ENCODE peak calls at places on chromosomes 2 and 18, in four cellular contexts. H is heart left ventricle, S is HepG2, V is cardiac muscle cell. G is an unnamed sample.

GRCh38 chr2:151852260-151853069 is 24.2 kb upstream of the ARL5A start:
- DNase-seq in S (no peak), V (no peak), H (no peak), G (no peak)

GRCh38 chr2:138329591-138329990 is 172.0 kb upstream of the SPOPL start:
- DNase-seq in S (no peak), H (no peak), V (no peak), G (no peak)

GRCh38 chr2:62873603-62874002 is 168.1 kb downstream of the EHBP1 start:
- DNase-seq in V (no peak), S (no peak), H (no peak), G (no peak)

GRCh38 chr2:25159947-25160346 is 8.4 kb downstream of the POMC start:
- DNase-seq in S (no peak), V (peak; percentile 42), H (no peak), G (no peak)

GRCh38 chr2:239129147-239129896 is 271.5 kb downstream of the HDAC4 start:
- DNase-seq in S (no peak), V (no peak), H (peak; percentile 60), G (no peak)

GRCh38 chr2:233974530-233975071 is 57.4 kb downstream of the TRPM8 start:
- DNase-seq in H (no peak), S (peak; percentile 76), V (peak; percentile 85), G (peak; percentile 37)

GRCh38 chr2:65532937-65533336 is 100.5 kb upstream of the SPRED2 start:
- DNase-seq in H (no peak), S (no peak), V (no peak), G (no peak)

GRCh38 chr2:1777792-1778191 is 33.5 kb upstream of the PXDN start:
- DNase-seq in V (no peak), H (no peak), S (no peak), G (no peak)

GRCh38 chr2:29011650-29012060 is 30.6 kb downstream of the TOGARAM2 start:
- DNase-seq in V (peak; percentile 50), H (peak; percentile 88), S (no peak), G (peak; percentile 84)

GRCh38 chr2:137969418-137969765 is 5.1 kb downstream of the HNMT start:
- DNase-seq in H (no peak), S (no peak), V (peak; percentile 96), G (no peak)

GRCh38 chr2:218852911-218853667 is 6.5 kb upstream of the WNT6 start:
- DNase-seq in H (no peak), S (peak; percentile 61), V (peak; percentile 79), G (peak; percentile 58)

GRCh38 chr2:42113427-42113826 is 55.7 kb upstream of the EML4 start:
- DNase-seq in S (no peak), V (no peak), H (no peak), G (no peak)

GRCh38 chr18:59024829-59025228 is 114.9 kb upstream of the SEC11C start:
- DNase-seq in V (peak; percentile 69), S (no peak), H (no peak), G (no peak)

GRCh38 chr2:43759195-43759594 is 14.6 kb upstream of the DYNC2LI1 start:
- DNase-seq in V (peak; percentile 32), H (no peak), S (peak; percentile 80), G (no peak)

GRCh38 chr18:75201936-75202335 is 7.0 kb downstream of the PTGR3 start:
- DNase-seq in S (no peak), V (no peak), H (no peak), G (no peak)

GRCh38 chr2:237092920-237093781 is 7.5 kb downstream of the COPS8 start:
- DNase-seq in H (no peak), V (peak; percentile 87), S (no peak), G (no peak)
- H3K36me3 ChIP-seq in H (peaks cover 27% of the 10 kb centered on the region), V (peaks cover 49% of the 10 kb centered on the region), S (peaks cover 83% of the 10 kb centered on the region), G (peaks cover 75% of the 10 kb centered on the region)

GRCh38 chr18:24126155-24126947 is 12.5 kb upstream of the CABYR start:
- DNase-seq in V (peak; percentile 9), S (no peak), H (no peak), G (no peak)

GRCh38 chr18:24130494-24130893 is 8.4 kb upstream of the CABYR start:
- DNase-seq in S (no peak), H (no peak), V (no peak), G (no peak)

GRCh38 chr18:24127735-24128134 is 11.1 kb upstream of the CABYR start:
- DNase-seq in V (no peak), S (no peak), H (no peak), G (no peak)

GRCh38 chr18:24128700-24129099 is 10.2 kb upstream of the CABYR start:
- DNase-seq in H (no peak), S (no peak), V (no peak), G (no peak)
- H3K36me3 ChIP-seq in H (no peaks in the 10 kb centered on the region), S (peaks cover 22% of the 10 kb centered on the region), V (peaks cover 2% of the 10 kb centered on the region), G (peaks cover 76% of the 10 kb centered on the region)

GRCh38 chr2:11395971-11396689 is 51.7 kb upstream of the ROCK2 start:
- DNase-seq in V (no peak), H (no peak), S (no peak), G (no peak)
- H3K36me3 ChIP-seq in V (no peaks in the 10 kb centered on the region), H (no peaks in the 10 kb centered on the region), S (no peaks in the 10 kb centered on the region), G (no peaks in the 10 kb centered on the region)

GRCh38 chr2:27613985-27614384 is 14.8 kb downstream of the CCDC121 start:
- DNase-seq in V (no peak), S (peak; percentile 21), H (no peak), G (no peak)
- H3K36me3 ChIP-seq in V (peaks cover 22% of the 10 kb centered on the region), S (peaks cover 71% of the 10 kb centered on the region), H (peaks cover 31% of the 10 kb centered on the region), G (peaks cover 52% of the 10 kb centered on the region)

GRCh38 chr2:201320257-201320656 is 36.9 kb downstream of the FLACC1 start:
- DNase-seq in H (no peak), V (no peak), S (no peak), G (no peak)

GRCh38 chr2:201320701-201321100 is 36.4 kb downstream of the FLACC1 start:
- DNase-seq in H (no peak), S (no peak), V (peak; percentile 4), G (no peak)

GRCh38 chr2:201319511-201319910 is 37.6 kb downstream of the FLACC1 start:
- DNase-seq in V (no peak), S (no peak), H (no peak), G (no peak)

GRCh38 chr2:201327678-201328077 is 29.5 kb downstream of the FLACC1 start:
- DNase-seq in S (no peak), H (no peak), V (no peak), G (no peak)

DNA sequence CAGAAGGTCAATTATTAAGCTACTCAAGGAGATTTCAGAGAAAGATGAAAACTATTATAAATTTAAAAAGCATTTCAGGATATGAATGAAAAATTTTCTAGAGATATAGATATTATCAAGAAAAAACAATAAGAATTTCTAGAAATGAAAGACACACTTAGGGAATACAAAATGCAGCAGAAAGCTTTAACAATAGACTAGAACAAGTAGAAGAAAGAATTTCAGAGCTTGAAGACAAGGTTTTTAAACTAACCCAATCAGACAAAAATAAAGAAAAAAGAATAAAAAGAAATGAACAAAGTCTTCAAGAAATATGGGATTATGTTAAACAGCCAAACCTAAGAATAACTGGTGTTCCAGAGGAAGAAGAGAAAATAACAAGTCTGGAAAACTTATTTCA is 34.4 kb downstream of the FLACC1 start:
- DNase-seq in V (no peak), H (no peak), S (no peak), G (no peak)
- H3K36me3 ChIP-seq in V (no peaks in the 10 kb centered on the region), H (no peaks in the 10 kb centered on the region), S (no peaks in the 10 kb centered on the region), G (no peaks in the 10 kb centered on the region)

DNA sequence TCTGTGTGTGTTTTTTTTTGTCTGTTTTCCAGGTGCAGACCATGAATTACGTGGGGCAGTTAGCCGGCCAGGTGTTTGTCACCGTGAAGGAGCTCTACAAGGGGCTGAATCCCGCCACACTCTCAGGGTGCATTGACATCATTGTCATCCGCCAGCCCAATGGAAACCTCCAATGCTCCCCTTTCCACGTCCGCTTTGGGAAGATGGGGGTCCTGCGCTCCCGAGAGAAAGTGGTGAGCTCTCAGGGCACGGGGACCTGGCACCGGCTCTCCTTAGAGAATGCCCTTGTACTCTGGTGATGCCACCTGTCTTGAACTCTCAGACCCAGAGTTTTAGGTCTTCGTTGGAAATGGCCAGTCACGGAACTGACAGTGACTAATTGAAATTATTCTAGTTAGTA is 19.1 kb downstream of the LPIN1 start:
- DNase-seq in H (no peak), V (no peak), S (no peak), G (no peak)
- H3K36me3 ChIP-seq in H (peaks cover 12% of the 10 kb centered on the region), V (peaks cover 38% of the 10 kb centered on the region), S (peaks cover 32% of the 10 kb centered on the region), G (peaks cover 46% of the 10 kb centered on the region)

G was measured in CD4-positive, alpha-beta memory T cell.